ENCODE peak calls at places on chromosome 2, in six cellular contexts. D is GM12891, N is gastrocnemius medialis, R is neural crest cell, W is AG04449, E is head of caudate nucleus. Y is an unnamed sample.

GRCh38 chr2:168428431-168428830 is 27.6 kb upstream of the CERS6 start:
- DNase-seq in W (no peak), D (no peak), N (no peak), E (no peak), R (no peak), Y (no peak)

GRCh38 chr2:26245810-26246209 is 1.1 kb downstream of the HADHB start:
- DNase-seq in N (no peak), W (no peak), D (peak), R (no peak), E (no peak), Y (no peak)

GRCh38 chr2:236261452-236261851 is 2.8 kb downstream of the ASB18 start:
- DNase-seq in R (no peak), D (no peak), N (no peak), E (no peak), W (no peak), Y (no peak)

GRCh38 chr2:37911296-37911888 is 13.7 kb upstream of the RMDN2 start:
- DNase-seq in D (no peak), W (no peak), N (no peak), E (no peak), R (no peak), Y (no peak)

GRCh38 chr2:25245141-25245540 is 76.8 kb upstream of the POMC start:
- DNase-seq in D (no peak), W (no peak), R (no peak), N (no peak), E (no peak), Y (no peak)

GRCh38 chr2:26080356-26080755 is 46.5 kb downstream of the RAB10 start:
- DNase-seq in R (no peak), W (peak), D (no peak), N (no peak), E (no peak), Y (no peak)

GRCh38 chr2:135667045-135667444 is 74.6 kb upstream of the UBXN4 start:
- DNase-seq in N (no peak), E (no peak), W (no peak), R (no peak), D (no peak), Y (no peak)

GRCh38 chr2:85853499-85854165 is 35.2 kb downstream of the ST3GAL5 start:
- DNase-seq in W (no peak), D (no peak), E (no peak), N (no peak), R (no peak), Y (no peak)

GRCh38 chr2:22769497-22769896 is 615.5 kb upstream of the KLHL29 start:
- DNase-seq in E (no peak), W (no peak), N (no peak), R (no peak), D (no peak), Y (no peak)

GRCh38 chr2:156803243-156803642 is 367.1 kb downstream of the GPD2 start:
- DNase-seq in E (no peak), D (no peak), N (no peak), R (no peak), W (no peak), Y (no peak)

GRCh38 chr2:215833531-215834162 is 179.7 kb downstream of the MREG start:
- DNase-seq in E (no peak), D (no peak), W (no peak), R (no peak), N (no peak), Y (peak)

GRCh38 chr2:28750316-28751101 is 1.1 kb upstream of the PPP1CB start:
- DNase-seq in R (no peak), E (no peak), N (no peak), W (no peak), D (no peak), Y (peak)

GRCh38 chr2:176419591-176420071 is 150.4 kb downstream of the MTX2 start:
- DNase-seq in D (no peak), E (no peak), N (no peak), R (no peak), W (peak), Y (no peak)

Y was measured in kidney epithelial cell.